ENCODE peak calls at places on chromosomes 7 and 10, in six cellular contexts. M is iris pigment epithelial cell, I is T-cell, F is EL, H is T-helper 2 cell, J is NAMALWA. X is an unnamed sample.

GRCh38 chr7:43516581-43517342 is 66.1 kb upstream of the STK17A start:
- DNase-seq in M (peak), I (no peak), H (no peak), J (no peak), F (peak), X (no peak)

GRCh38 chr10:32104181-32104580 is 48.0 kb upstream of the KIF5B start:
- DNase-seq in J (no peak), I (no peak), H (no peak), F (peak), M (no peak), X (no peak)

GRCh38 chr7:137820677-137821420 is 25.9 kb downstream of the DGKI start:
- DNase-seq in H (no peak), I (no peak), M (peak), F (no peak), J (no peak), X (no peak)

GRCh38 chr10:51861731-51862130 is 162.3 kb upstream of the CSTF2T start:
- DNase-seq in H (no peak), I (no peak), M (no peak), F (no peak), J (no peak), X (no peak)

GRCh38 chr10:49177391-49178355 is 10.5 kb downstream of the TMEM273 start:
- DNase-seq in M (peak), H (no peak), I (peak), F (peak), J (no peak), X (peak)

GRCh38 chr7:113486548-113486947 is 368.2 kb upstream of the SMIM30 start:
- DNase-seq in F (no peak), M (no peak), H (no peak), J (no peak), I (no peak), X (no peak)

GRCh38 chr10:76071638-76072317 is 640.4 kb downstream of the LRMDA start:
- DNase-seq in F (peak), H (no peak), J (no peak), I (no peak), M (no peak), X (no peak)

GRCh38 chr7:158850390-158851174 is 5.8 kb upstream of the DYNC2I1 start:
- DNase-seq in M (no peak), F (no peak), J (no peak), H (no peak), I (no peak), X (no peak)

GRCh38 chr10:51063659-51064535 is 10.4 kb upstream of the PRKG1 start:
- DNase-seq in F (peak), M (peak), I (no peak), H (no peak), J (peak), X (no peak)

GRCh38 chr10:3192856-3193635 is 20.5 kb upstream of the PITRM1 start:
- DNase-seq in H (no peak), J (peak), F (peak), I (peak), M (peak), X (peak)

GRCh38 chr7:128056901-128057300 is 25.7 kb upstream of the LRRC4 start:
- DNase-seq in M (peak), F (peak), H (no peak), J (no peak), I (no peak), X (no peak)

GRCh38 chr7:5421626-5422323 is 1.9 kb downstream of the TNRC18 start:
- DNase-seq in I (no peak), H (no peak), M (peak), J (no peak), F (peak), X (no peak)

GRCh38 chr7:101576993-101577392 is 52.1 kb downstream of the MYL10 start:
- DNase-seq in I (no peak), F (peak), J (no peak), H (no peak), M (no peak), X (no peak)

GRCh38 chr10:81116201-81116600 is 578.5 kb downstream of the SH2D4B start:
- DNase-seq in J (no peak), M (no peak), H (no peak), I (no peak), F (no peak), X (no peak)

GRCh38 chr10:119693262-119693957 is 32.4 kb upstream of the INPP5F start:
- DNase-seq in J (no peak), H (no peak), F (no peak), I (no peak), M (peak), X (no peak)

GRCh38 chr7:44196450-44196872 is 4.3 kb upstream of the YKT6 start:
- DNase-seq in J (peak), F (peak), H (no peak), I (peak), M (peak), X (no peak)

GRCh38 chr10:43683451-43684197 is 34.9 kb upstream of the ZNF32 start:
- DNase-seq in H (no peak), F (peak), I (no peak), J (peak), M (peak), X (no peak)

GRCh38 chr7:36137754-36138153 is 15.3 kb upstream of the EEPD1 start:
- DNase-seq in J (no peak), H (no peak), F (no peak), M (no peak), I (no peak), X (no peak)

GRCh38 chr10:42553064-42553407 is 85.3 kb downstream of the ZNF33B start:
- DNase-seq in I (no peak), M (no peak), J (no peak), H (no peak), F (no peak), X (no peak)

GRCh38 chr7:101717986-101718746 is 89.1 kb upstream of the MYL10 start:
- DNase-seq in I (no peak), H (no peak), J (no peak), M (peak), F (peak), X (no peak)

GRCh38 chr7:128937647-128938523 is at the start of gene IRF5:
- DNase-seq in H (no peak), F (peak), M (no peak), J (no peak), I (no peak), X (no peak)

GRCh38 chr7:80781146-80781545 is 137.7 kb downstream of the SEMA3C start:
- DNase-seq in I (no peak), H (no peak), J (no peak), F (peak), M (peak), X (no peak)

GRCh38 chr10:6969659-6970058 is 389.6 kb upstream of the PRKCQ start:
- DNase-seq in H (no peak), J (no peak), F (no peak), I (no peak), M (no peak), X (no peak)

GRCh38 chr10:118939216-118940007 is 90.1 kb upstream of the NANOS1 start:
- DNase-seq in I (no peak), J (no peak), H (no peak), M (peak), F (peak), X (no peak)

GRCh38 chr10:36640626-36641025 is 484.8 kb upstream of the ANKRD30A start:
- DNase-seq in H (no peak), I (no peak), J (no peak), M (no peak), F (no peak), X (no peak)

GRCh38 chr10:46091080-46091833 is 45.2 kb upstream of the MSMB start:
- DNase-seq in F (no peak), J (peak), M (no peak), I (no peak), H (no peak), X (no peak)

GRCh38 chr10:70584366-70584765 is 18.2 kb downstream of the PRF1 start:
- DNase-seq in M (no peak), J (no peak), I (no peak), H (no peak), F (no peak), X (no peak)

GRCh38 chr7:72781161-72781560 is 46.8 kb downstream of the TYW1B start:
- DNase-seq in I (no peak), J (no peak), M (no peak), F (no peak), H (no peak), X (no peak)

GRCh38 chr7:139936760-139937310 is 107.8 kb downstream of the TBXAS1 start:
- DNase-seq in J (no peak), F (peak), H (no peak), M (peak), I (no peak), X (no peak)

GRCh38 chr7:35253680-35254495 is at the start of gene TBX20:
- DNase-seq in I (no peak), H (no peak), M (peak), F (peak), J (no peak), X (no peak)

GRCh38 chr10:93146336-93146735 is 72.6 kb downstream of the CYP26A1 start:
- DNase-seq in J (no peak), M (no peak), H (no peak), F (no peak), I (no peak), X (no peak)

GRCh38 chr10:84665211-84665610 is 336.8 kb downstream of the CCSER2 start:
- DNase-seq in F (no peak), M (no peak), H (no peak), J (no peak), I (no peak), X (no peak)

GRCh38 chr7:131844380-131844779 is 288.0 kb upstream of the PODXL start:
- DNase-seq in H (no peak), M (no peak), I (no peak), J (no peak), F (no peak), X (no peak)

GRCh38 chr10:67978749-67979148 is 94.3 kb downstream of the SIRT1 start:
- DNase-seq in M (no peak), H (no peak), J (no peak), F (no peak), I (no peak), X (no peak)

GRCh38 chr10:68924593-68924992 is 23.5 kb downstream of the DDX50 start:
- DNase-seq in I (no peak), H (no peak), J (no peak), M (peak), F (no peak), X (no peak)

GRCh38 chr7:128827248-128827958 is 2.8 kb upstream of the FLNC start:
- DNase-seq in F (peak), I (no peak), H (no peak), M (peak), J (no peak), X (no peak)

GRCh38 chr7:83413425-83413824 is 235.5 kb downstream of the SEMA3E start:
- DNase-seq in I (no peak), M (peak), J (no peak), H (no peak), F (peak), X (no peak)

GRCh38 chr10:2782265-2782664 is 285.1 kb upstream of the PFKP start:
- DNase-seq in F (no peak), J (no peak), M (no peak), H (no peak), I (no peak), X (no peak)

GRCh38 chr7:91045626-91046025 is 218.6 kb upstream of the FZD1 start:
- DNase-seq in J (no peak), F (no peak), M (no peak), H (no peak), I (no peak), X (no peak)